ENCODE peak calls at places on chromosome 15, in five cellular contexts. One of them, this sample, is unnamed.

GRCh38 chr15:74976159-74976558 is 19.2 kb upstream of the SCAMP5 start:
- DNase-seq in neuronal stem cell: no peak
- DNase-seq in WERI-Rb-1: no peak
- DNase-seq in cardiac muscle cell: no peak
- DNase-seq in hepatocyte: no peak
- DNase-seq in this sample: no peak

GRCh38 chr15:55289011-55289572 is 521 bp downstream of the RAB27A start:
- DNase-seq in neuronal stem cell: peak; percentile 23
- DNase-seq in WERI-Rb-1: peak; percentile 18
- DNase-seq in cardiac muscle cell: peak; percentile 22
- DNase-seq in hepatocyte: peak; percentile 55
- DNase-seq in this sample: no peak

GRCh38 chr15:85485956-85486567 is 105.7 kb downstream of the AKAP13 start:
- DNase-seq in neuronal stem cell: peak; percentile 75
- DNase-seq in WERI-Rb-1: peak; percentile 79
- DNase-seq in cardiac muscle cell: peak; percentile 69
- DNase-seq in hepatocyte: peak; percentile 86
- DNase-seq in this sample: no peak

GRCh38 chr15:51267047-51267713 is 71.2 kb downstream of the CYP19A1 start:
- DNase-seq in neuronal stem cell: no peak
- DNase-seq in WERI-Rb-1: no peak
- DNase-seq in cardiac muscle cell: peak; percentile 38
- DNase-seq in hepatocyte: no peak
- DNase-seq in this sample: no peak

GRCh38 chr15:57881361-57881760 is 174.8 kb downstream of the POLR2M start:
- DNase-seq in neuronal stem cell: no peak
- DNase-seq in WERI-Rb-1: no peak
- DNase-seq in cardiac muscle cell: no peak
- DNase-seq in hepatocyte: no peak
- DNase-seq in this sample: no peak

GRCh38 chr15:68819451-68820204 is 1.1 kb downstream of the ANP32A start:
- DNase-seq in neuronal stem cell: peak; percentile 45
- DNase-seq in WERI-Rb-1: peak; percentile 79
- DNase-seq in cardiac muscle cell: peak; percentile 70
- DNase-seq in hepatocyte: peak; percentile 67
- DNase-seq in this sample: peak; percentile 52

GRCh38 chr15:51336011-51336410 is 2.4 kb downstream of the CYP19A1 start:
- DNase-seq in neuronal stem cell: no peak
- DNase-seq in WERI-Rb-1: no peak
- DNase-seq in cardiac muscle cell: no peak
- DNase-seq in hepatocyte: no peak
- DNase-seq in this sample: no peak

GRCh38 chr15:71096676-71097075 is 18.6 kb upstream of the THSD4 start:
- DNase-seq in neuronal stem cell: no peak
- DNase-seq in WERI-Rb-1: peak; percentile 57
- DNase-seq in cardiac muscle cell: no peak
- DNase-seq in hepatocyte: no peak
- DNase-seq in this sample: no peak

GRCh38 chr15:29925227-29926082 is 103.2 kb upstream of the TJP1 start:
- DNase-seq in neuronal stem cell: peak; percentile 51
- DNase-seq in WERI-Rb-1: peak; percentile 92
- DNase-seq in cardiac muscle cell: peak; percentile 91
- DNase-seq in hepatocyte: peak; percentile 87
- DNase-seq in this sample: no peak

GRCh38 chr15:38048001-38048455 is 113.6 kb downstream of the TMCO5A start:
- DNase-seq in neuronal stem cell: no peak
- DNase-seq in WERI-Rb-1: no peak
- DNase-seq in cardiac muscle cell: no peak
- DNase-seq in hepatocyte: no peak
- DNase-seq in this sample: no peak

GRCh38 chr15:38040615-38041014 is 106.2 kb downstream of the TMCO5A start:
- DNase-seq in neuronal stem cell: no peak
- DNase-seq in WERI-Rb-1: no peak
- DNase-seq in cardiac muscle cell: no peak
- DNase-seq in hepatocyte: no peak
- DNase-seq in this sample: no peak

GRCh38 chr15:38038659-38039442 is 104.4 kb downstream of the TMCO5A start:
- DNase-seq in neuronal stem cell: no peak
- DNase-seq in WERI-Rb-1: no peak
- DNase-seq in cardiac muscle cell: no peak
- DNase-seq in hepatocyte: no peak
- DNase-seq in this sample: no peak

GRCh38 chr15:38041576-38041975 is 107.1 kb downstream of the TMCO5A start:
- DNase-seq in neuronal stem cell: no peak
- DNase-seq in WERI-Rb-1: no peak
- DNase-seq in cardiac muscle cell: no peak
- DNase-seq in hepatocyte: peak; percentile 46
- DNase-seq in this sample: no peak

GRCh38 chr15:38042707-38043445 is 108.4 kb downstream of the TMCO5A start:
- DNase-seq in neuronal stem cell: no peak
- DNase-seq in WERI-Rb-1: no peak
- DNase-seq in cardiac muscle cell: no peak
- DNase-seq in hepatocyte: no peak
- DNase-seq in this sample: no peak
- H3K27ac ChIP-seq in neuronal stem cell: no peak overlapping the region
- H3K27ac ChIP-seq in WERI-Rb-1: no peak overlapping the region
- H3K27ac ChIP-seq in cardiac muscle cell: no peak overlapping the region
- H3K27ac ChIP-seq in hepatocyte: no peak overlapping the region
- H3K27ac ChIP-seq in this sample: no peak overlapping the region

DNA sequence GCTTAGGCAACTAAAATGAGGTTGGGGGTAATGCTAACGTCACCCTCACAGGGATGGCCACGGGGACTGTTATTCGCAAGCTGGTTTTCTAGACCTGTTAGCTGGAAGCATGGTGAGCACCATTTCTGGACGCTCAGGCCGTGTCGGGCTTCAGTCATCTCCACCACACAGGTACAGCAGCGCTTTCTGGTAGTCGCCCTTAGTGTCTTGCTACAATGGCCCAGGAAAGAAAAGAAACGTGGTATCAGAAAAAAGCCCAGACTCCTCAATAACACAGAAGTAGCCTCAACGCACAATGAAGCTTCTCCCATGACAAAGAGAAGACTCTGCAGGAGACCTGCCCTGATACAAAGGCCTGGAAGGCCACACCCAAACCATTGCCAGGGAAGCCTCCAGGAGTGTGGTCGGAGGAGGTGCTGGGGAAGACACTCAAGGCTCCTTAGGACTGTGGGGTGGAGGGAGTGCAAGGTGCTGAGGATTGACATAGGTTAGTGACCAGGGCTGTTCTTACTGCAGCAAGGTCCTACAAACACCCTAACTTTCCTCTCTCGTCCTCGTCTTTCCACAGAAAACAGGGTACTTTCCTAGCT is 50.2 kb downstream of the ANXA2 start:
- DNase-seq in neuronal stem cell: no peak
- DNase-seq in WERI-Rb-1: no peak
- DNase-seq in cardiac muscle cell: no peak
- DNase-seq in hepatocyte: no peak
- DNase-seq in this sample: no peak
- H3K27ac ChIP-seq in neuronal stem cell: no peak overlapping the region
- H3K27ac ChIP-seq in WERI-Rb-1: no peak overlapping the region
- H3K27ac ChIP-seq in cardiac muscle cell: no peak overlapping the region
- H3K27ac ChIP-seq in hepatocyte: no peak overlapping the region
- H3K27ac ChIP-seq in this sample: no peak overlapping the region

GRCh38 chr15:39095218-39095879 is 485.5 kb upstream of the THBS1 start:
- DNase-seq in neuronal stem cell: peak; percentile 32
- DNase-seq in WERI-Rb-1: no peak
- DNase-seq in cardiac muscle cell: no peak
- DNase-seq in hepatocyte: no peak
- DNase-seq in this sample: no peak

GRCh38 chr15:39099524-39099923 is 481.4 kb upstream of the THBS1 start:
- DNase-seq in neuronal stem cell: no peak
- DNase-seq in WERI-Rb-1: no peak
- DNase-seq in cardiac muscle cell: peak; percentile 51
- DNase-seq in hepatocyte: no peak
- DNase-seq in this sample: no peak

GRCh38 chr15:39102431-39102830 is 478.4 kb upstream of the THBS1 start:
- DNase-seq in neuronal stem cell: no peak
- DNase-seq in WERI-Rb-1: no peak
- DNase-seq in cardiac muscle cell: no peak
- DNase-seq in hepatocyte: no peak
- DNase-seq in this sample: no peak

GRCh38 chr15:39096608-39097007 is 484.3 kb upstream of the THBS1 start:
- DNase-seq in neuronal stem cell: no peak
- DNase-seq in WERI-Rb-1: no peak
- DNase-seq in cardiac muscle cell: no peak
- DNase-seq in hepatocyte: no peak
- DNase-seq in this sample: no peak

GRCh38 chr15:39100106-39100505 is 480.8 kb upstream of the THBS1 start:
- DNase-seq in neuronal stem cell: no peak
- DNase-seq in WERI-Rb-1: no peak
- DNase-seq in cardiac muscle cell: no peak
- DNase-seq in hepatocyte: no peak
- DNase-seq in this sample: no peak
- H3K27ac ChIP-seq in neuronal stem cell: no peak overlapping the region
- H3K27ac ChIP-seq in WERI-Rb-1: no peak overlapping the region
- H3K27ac ChIP-seq in cardiac muscle cell: peak overlapping the region; percentile 61
- H3K27ac ChIP-seq in hepatocyte: no peak overlapping the region
- H3K27ac ChIP-seq in this sample: no peak overlapping the region

DNA sequence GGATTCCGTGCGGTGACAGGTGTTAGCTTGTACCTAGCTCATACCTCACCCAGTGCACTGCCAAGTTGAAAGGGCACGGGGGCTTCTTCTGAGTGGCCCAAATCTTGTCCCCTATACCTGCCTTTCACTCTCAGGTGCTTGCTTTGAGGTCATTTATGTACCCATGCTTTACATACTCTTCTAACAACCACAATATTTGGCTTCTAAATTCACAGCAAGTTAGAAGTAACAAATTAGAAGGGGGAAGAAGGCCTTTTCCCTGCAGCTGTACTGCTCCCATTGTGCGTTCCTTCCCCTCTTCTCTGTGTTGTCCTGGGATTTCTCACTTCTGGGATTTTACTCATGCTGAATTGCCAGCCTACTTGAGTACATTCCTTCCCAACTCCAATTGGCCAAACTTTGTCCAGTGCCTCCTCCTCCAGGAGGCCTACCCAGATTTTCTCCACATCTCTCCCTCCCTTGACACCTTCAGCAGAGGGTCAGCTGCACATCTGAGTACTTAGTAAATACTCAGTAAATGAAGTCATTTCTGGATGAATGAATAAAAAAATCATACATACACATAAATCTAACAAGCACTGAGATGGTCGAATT is 66.5 kb upstream of the POLG start:
- DNase-seq in neuronal stem cell: no peak
- DNase-seq in WERI-Rb-1: no peak
- DNase-seq in cardiac muscle cell: no peak
- DNase-seq in hepatocyte: no peak
- DNase-seq in this sample: no peak
- H3K27ac ChIP-seq in neuronal stem cell: no peak overlapping the region
- H3K27ac ChIP-seq in WERI-Rb-1: peak overlapping the region; percentile 86
- H3K27ac ChIP-seq in cardiac muscle cell: no peak overlapping the region
- H3K27ac ChIP-seq in hepatocyte: no peak overlapping the region
- H3K27ac ChIP-seq in this sample: no peak overlapping the region

GRCh38 chr15:48795901-48796300 is 15.0 kb downstream of the CEP152 start:
- DNase-seq in neuronal stem cell: no peak
- DNase-seq in WERI-Rb-1: no peak
- DNase-seq in cardiac muscle cell: no peak
- DNase-seq in hepatocyte: no peak
- DNase-seq in this sample: no peak

GRCh38 chr15:48796930-48797329 is 13.9 kb downstream of the CEP152 start:
- DNase-seq in neuronal stem cell: no peak
- DNase-seq in WERI-Rb-1: no peak
- DNase-seq in cardiac muscle cell: no peak
- DNase-seq in hepatocyte: no peak
- DNase-seq in this sample: no peak

GRCh38 chr15:48798319-48798718 is 12.6 kb downstream of the CEP152 start:
- DNase-seq in neuronal stem cell: peak; percentile 48
- DNase-seq in WERI-Rb-1: peak; percentile 38
- DNase-seq in cardiac muscle cell: no peak
- DNase-seq in hepatocyte: no peak
- DNase-seq in this sample: no peak

GRCh38 chr15:48796521-48796920 is 14.3 kb downstream of the CEP152 start:
- DNase-seq in neuronal stem cell: no peak
- DNase-seq in WERI-Rb-1: no peak
- DNase-seq in cardiac muscle cell: no peak
- DNase-seq in hepatocyte: no peak
- DNase-seq in this sample: no peak

GRCh38 chr15:48794697-48795134 is 16.2 kb downstream of the CEP152 start:
- DNase-seq in neuronal stem cell: no peak
- DNase-seq in WERI-Rb-1: no peak
- DNase-seq in cardiac muscle cell: no peak
- DNase-seq in hepatocyte: no peak
- DNase-seq in this sample: no peak
- H3K27ac ChIP-seq in neuronal stem cell: no peak overlapping the region
- H3K27ac ChIP-seq in WERI-Rb-1: no peak overlapping the region
- H3K27ac ChIP-seq in cardiac muscle cell: no peak overlapping the region
- H3K27ac ChIP-seq in hepatocyte: peak overlapping the region; percentile 4
- H3K27ac ChIP-seq in this sample: no peak overlapping the region

GRCh38 chr15:67067161-67067853 is 1.9 kb downstream of the SMAD3 start:
- DNase-seq in neuronal stem cell: peak; percentile 48
- DNase-seq in WERI-Rb-1: peak; percentile 73
- DNase-seq in cardiac muscle cell: peak; percentile 58
- DNase-seq in hepatocyte: no peak
- DNase-seq in this sample: no peak
- H3K27ac ChIP-seq in neuronal stem cell: peak overlapping the region; percentile 58
- H3K27ac ChIP-seq in WERI-Rb-1: no peak overlapping the region
- H3K27ac ChIP-seq in cardiac muscle cell: peak overlapping the region; percentile 93
- H3K27ac ChIP-seq in hepatocyte: peak overlapping the region; percentile 97
- H3K27ac ChIP-seq in this sample: no peak overlapping the region

GRCh38 chr15:89110060-89110459 is 21.8 kb downstream of the ABHD2 start:
- DNase-seq in neuronal stem cell: no peak
- DNase-seq in WERI-Rb-1: no peak
- DNase-seq in cardiac muscle cell: no peak
- DNase-seq in hepatocyte: no peak
- DNase-seq in this sample: no peak
- H3K27ac ChIP-seq in neuronal stem cell: no peak overlapping the region
- H3K27ac ChIP-seq in WERI-Rb-1: no peak overlapping the region
- H3K27ac ChIP-seq in cardiac muscle cell: no peak overlapping the region
- H3K27ac ChIP-seq in hepatocyte: no peak overlapping the region
- H3K27ac ChIP-seq in this sample: no peak overlapping the region

GRCh38 chr15:42719051-42719450 is 17.9 kb downstream of the CDAN1 start:
- DNase-seq in neuronal stem cell: no peak
- DNase-seq in WERI-Rb-1: no peak
- DNase-seq in cardiac muscle cell: no peak
- DNase-seq in hepatocyte: no peak
- DNase-seq in this sample: no peak
- H3K27ac ChIP-seq in neuronal stem cell: no peak overlapping the region
- H3K27ac ChIP-seq in WERI-Rb-1: no peak overlapping the region
- H3K27ac ChIP-seq in cardiac muscle cell: no peak overlapping the region
- H3K27ac ChIP-seq in hepatocyte: no peak overlapping the region
- H3K27ac ChIP-seq in this sample: no peak overlapping the region